ENCODE peak calls at places on chromosomes 4 and X, in seven cellular contexts. Z, I, S, K, X, T and J are unnamed samples.

GRCh38 chrX:76453737-76454406 is 26.4 kb downstream of the MAGEE1 start:
- DNase-seq in Z (no peak), T (no peak), S (no peak), I (no peak), K (no peak), X (no peak), J (no peak)

GRCh38 chr4:99885063-99885664 is 9.1 kb downstream of the LAMTOR3 start:
- DNase-seq in I (peak; percentile 22), Z (peak; percentile 23), X (peak; percentile 21), T (no peak), K (peak; percentile 62), S (no peak), J (peak; percentile 48)

GRCh38 chrX:23901065-23901464 is 6.7 kb downstream of the APOO start:
- DNase-seq in S (no peak), I (peak; percentile 73), X (peak; percentile 51), K (no peak), T (no peak), Z (no peak), J (peak; percentile 80)

GRCh38 chrX:108696690-108697089 is 39.7 kb downstream of the IRS4 start:
- DNase-seq in Z (no peak), I (no peak), X (no peak), T (no peak), K (no peak), S (no peak), J (no peak)

GRCh38 chr4:76250962-76251361 is 559 bp upstream of the FAM47E start:
- DNase-seq in T (no peak), K (no peak), S (no peak), Z (peak; percentile 21), I (no peak), X (no peak), J (no peak)

GRCh38 chrX:78321809-78322208 is 5.6 kb downstream of the CYSLTR1 start:
- DNase-seq in K (no peak), Z (no peak), X (no peak), I (no peak), T (no peak), S (no peak), J (peak; percentile 12)

GRCh38 chr4:76950846-76951321 is 1.3 kb downstream of the SEPTIN11 start:
- DNase-seq in I (no peak), K (peak; percentile 38), Z (peak; percentile 35), S (no peak), T (no peak), X (no peak), J (peak; percentile 26)

GRCh38 chrX:29661290-29661689 is 554.1 kb upstream of the MAGEB2 start:
- DNase-seq in K (no peak), Z (no peak), T (no peak), X (no peak), S (no peak), I (no peak), J (no peak)

GRCh38 chr4:20603671-20604313 is 96.5 kb upstream of the PACRGL start:
- DNase-seq in Z (peak; percentile 10), S (no peak), T (no peak), K (no peak), I (no peak), X (no peak), J (no peak)

GRCh38 chrX:113802837-113803236 is 781.0 kb upstream of the HTR2C start:
- DNase-seq in S (no peak), X (no peak), Z (no peak), I (no peak), T (no peak), K (no peak), J (no peak)

GRCh38 chr4:687048-687974 is 1.6 kb downstream of the SLC49A3 start:
- DNase-seq in S (no peak), X (peak; percentile 90), Z (peak; percentile 47), T (no peak), I (peak; percentile 66), K (peak; percentile 97), J (peak; percentile 91)

GRCh38 chrX:69031971-69032391 is 133.3 kb downstream of the PJA1 start:
- DNase-seq in K (no peak), I (no peak), T (no peak), Z (no peak), X (no peak), S (no peak), J (no peak)

GRCh38 chrX:25144043-25144940 is 128.5 kb upstream of the ARX start:
- DNase-seq in S (no peak), Z (peak; percentile 51), X (peak; percentile 10), T (no peak), I (peak; percentile 26), K (peak; percentile 58), J (peak; percentile 51)

GRCh38 chrX:117038918-117039440 is 576.2 kb upstream of the CT83 start:
- DNase-seq in X (no peak), K (no peak), Z (no peak), S (no peak), I (no peak), T (no peak), J (no peak)

GRCh38 chrX:16700734-16701133 is 11.7 kb downstream of the CTPS2 start:
- DNase-seq in S (no peak), K (no peak), X (peak; percentile 48), I (no peak), T (no peak), Z (no peak), J (no peak)

GRCh38 chr4:28269426-28269825 is 1408.8 kb downstream of the STIM2 start:
- DNase-seq in Z (no peak), I (no peak), X (no peak), S (no peak), K (no peak), T (no peak), J (no peak)

GRCh38 chrX:69503228-69503834 is 795 bp upstream of the NALF2 start:
- DNase-seq in S (no peak), I (peak; percentile 43), Z (peak; percentile 71), X (peak; percentile 79), K (no peak), T (no peak), J (no peak)

GRCh38 chr4:113901994-113902787 is 77.3 kb downstream of the ARSJ start:
- DNase-seq in K (no peak), I (no peak), Z (no peak), T (no peak), S (no peak), X (peak; percentile 34), J (peak; percentile 16)

GRCh38 chr4:76588268-76588667 is 153.2 kb downstream of the SHROOM3 start:
- DNase-seq in K (no peak), Z (no peak), X (no peak), S (no peak), I (no peak), T (no peak), J (no peak)

GRCh38 chrX:153657161-153657560 is 10.2 kb downstream of the DUSP9 start:
- DNase-seq in I (no peak), T (no peak), X (no peak), S (no peak), Z (no peak), K (no peak), J (no peak)
- TF ChIP-seq JUND in I (no peak), T (no peak), X (no peak), S (no peak), Z (no peak), K (no peak), J (no peak)

GRCh38 chr4:8198206-8198905 is 734 bp upstream of the SH3TC1 start:
- DNase-seq in S (no peak), T (peak; percentile 30), X (no peak), Z (no peak), K (no peak), I (no peak), J (no peak)
- TF ChIP-seq JUND in S (no peak), T (no peak), X (no peak), Z (no peak), K (no peak), I (no peak), J (no peak)

DNA sequence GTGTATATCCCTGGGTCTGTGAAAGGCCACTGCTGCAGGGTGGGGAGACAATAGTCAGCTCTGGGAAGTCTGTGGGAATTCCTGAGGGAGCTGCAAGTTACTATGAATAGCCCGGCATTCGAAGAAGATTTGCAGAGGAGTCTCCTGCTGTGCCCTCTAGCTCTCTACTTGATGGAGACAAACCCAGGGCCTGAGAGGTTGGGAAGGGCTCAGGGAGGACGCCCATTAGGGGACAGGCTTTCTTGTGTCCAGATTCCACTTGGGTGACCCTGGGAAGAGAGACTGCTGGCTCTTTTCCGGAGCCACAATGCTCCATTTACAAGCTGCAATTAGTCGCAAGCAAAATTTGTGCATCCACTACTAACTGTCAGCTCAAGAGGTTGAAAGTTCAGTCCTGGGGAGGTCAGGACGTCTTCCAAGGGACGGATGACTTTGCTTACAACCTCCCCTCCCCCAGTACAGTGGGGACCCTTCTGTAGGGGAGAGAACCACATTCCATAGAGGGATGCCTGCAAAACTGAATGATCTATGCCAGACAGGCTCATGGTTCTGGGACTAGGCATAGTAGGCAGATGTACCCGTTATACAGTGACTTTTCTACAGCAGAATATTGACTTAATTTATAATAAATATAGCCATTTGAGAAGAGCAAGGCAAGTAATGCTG is 48.2 kb upstream of the PHOX2B start:
- DNase-seq in I (no peak), T (no peak), X (no peak), S (peak; percentile 39), K (no peak), Z (no peak), J (no peak)
- TF ChIP-seq JUND in I (no peak), T (no peak), X (no peak), S (no peak), K (no peak), Z (no peak), J (no peak)

GRCh38 chr4:105978684-105979296 is 83.5 kb downstream of the NPNT start:
- DNase-seq in K (no peak), X (no peak), T (no peak), I (no peak), Z (no peak), S (no peak), J (no peak)
- TF ChIP-seq JUND in K (no peak), X (no peak), T (no peak), I (no peak), Z (no peak), S (no peak), J (no peak)

DNA sequence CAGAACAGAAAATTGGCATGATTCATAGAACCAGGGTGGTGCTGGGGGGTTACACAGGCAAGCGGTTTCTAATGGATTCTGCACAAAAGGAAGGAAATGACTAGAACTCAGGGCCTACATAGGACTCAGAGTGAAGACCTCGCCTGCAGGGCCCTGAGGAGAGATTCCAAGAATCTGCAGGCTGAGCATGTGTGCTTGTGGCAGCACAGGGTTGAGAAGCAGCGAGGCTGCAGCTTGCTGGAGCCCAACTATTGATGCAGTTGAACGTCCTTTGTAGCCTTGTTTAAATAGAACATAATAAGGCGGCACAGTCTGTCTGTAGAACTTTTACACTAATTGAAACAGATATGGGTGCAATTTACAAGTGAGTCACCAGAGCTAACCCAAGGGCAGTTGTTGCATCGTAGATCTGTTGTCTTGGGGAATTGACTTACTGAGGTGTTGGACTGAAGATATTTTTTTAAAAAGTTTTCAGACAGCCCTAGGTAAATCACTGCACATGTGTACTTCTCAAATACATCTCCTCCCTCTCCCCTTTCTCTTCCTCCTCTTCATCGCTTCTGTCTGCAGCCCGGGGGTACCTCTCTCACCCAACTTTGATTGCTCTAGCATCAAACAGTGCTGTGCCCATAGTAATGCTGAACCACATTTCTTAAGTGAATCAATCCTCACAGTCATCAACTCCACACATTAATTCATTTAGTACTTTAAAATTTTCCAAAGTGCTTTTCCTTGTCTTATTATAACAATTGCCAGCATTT is 58.3 kb downstream of the RHOH start:
- DNase-seq in K (no peak), S (no peak), I (peak; percentile 71), X (peak; percentile 9), Z (no peak), T (no peak), J (no peak)
- TF ChIP-seq JUND in K (no peak), S (no peak), I (no peak), X (no peak), Z (peak; percentile 54), T (no peak), J (no peak)